ENCODE peak calls at places on chromosomes 4 and X, in nine cellular contexts. One of them, this sample, is unnamed.

GRCh38 chrX:86149089-86149488 is 838 bp downstream of the DACH2 start:
- DNase-seq in T1000: no peak
- DNase-seq in head of caudate nucleus: no peak
- DNase-seq in WTC11: no peak
- DNase-seq in A549: no peak
- DNase-seq in fibroblast of lung: no peak
- DNase-seq in activated naive CD4-positive, alpha-beta T cell treated with anti-CD3 and anti-CD28 coated beads, Interleukin-2, amount 50 U/mL, for 72 hours: no peak
- DNase-seq in stimulated activated CD4-positive, alpha-beta T cell treated with anti-CD3 and anti-CD28 coated beads, Interleukin-15, amount 100 ng/mL, for 24 hours: no peak
- DNase-seq in GM12891: no peak
- DNase-seq in this sample: no peak

GRCh38 chr4:3267576-3268394 is 18.8 kb downstream of the MSANTD1 start:
- DNase-seq in T1000: no peak
- DNase-seq in head of caudate nucleus: no peak
- DNase-seq in WTC11: peak
- DNase-seq in A549: no peak
- DNase-seq in fibroblast of lung: no peak
- DNase-seq in activated naive CD4-positive, alpha-beta T cell treated with anti-CD3 and anti-CD28 coated beads, Interleukin-2, amount 50 U/mL, for 72 hours: no peak
- DNase-seq in stimulated activated CD4-positive, alpha-beta T cell treated with anti-CD3 and anti-CD28 coated beads, Interleukin-15, amount 100 ng/mL, for 24 hours: no peak
- DNase-seq in GM12891: no peak
- DNase-seq in this sample: no peak

GRCh38 chr4:27789768-27790167 is 929.1 kb downstream of the STIM2 start:
- DNase-seq in T1000: no peak
- DNase-seq in head of caudate nucleus: no peak
- DNase-seq in WTC11: no peak
- DNase-seq in A549: no peak
- DNase-seq in fibroblast of lung: peak
- DNase-seq in activated naive CD4-positive, alpha-beta T cell treated with anti-CD3 and anti-CD28 coated beads, Interleukin-2, amount 50 U/mL, for 72 hours: no peak
- DNase-seq in stimulated activated CD4-positive, alpha-beta T cell treated with anti-CD3 and anti-CD28 coated beads, Interleukin-15, amount 100 ng/mL, for 24 hours: no peak
- DNase-seq in GM12891: no peak
- DNase-seq in this sample: no peak

GRCh38 chrX:84469226-84469625 is 33.0 kb downstream of the HDX start:
- DNase-seq in T1000: no peak
- DNase-seq in head of caudate nucleus: no peak
- DNase-seq in WTC11: no peak
- DNase-seq in A549: no peak
- DNase-seq in fibroblast of lung: peak
- DNase-seq in activated naive CD4-positive, alpha-beta T cell treated with anti-CD3 and anti-CD28 coated beads, Interleukin-2, amount 50 U/mL, for 72 hours: no peak
- DNase-seq in stimulated activated CD4-positive, alpha-beta T cell treated with anti-CD3 and anti-CD28 coated beads, Interleukin-15, amount 100 ng/mL, for 24 hours: no peak
- DNase-seq in GM12891: no peak
- DNase-seq in this sample: no peak

GRCh38 chrX:15956684-15957083 is 102.1 kb upstream of the AP1S2 start:
- DNase-seq in T1000: no peak
- DNase-seq in head of caudate nucleus: no peak
- DNase-seq in WTC11: no peak
- DNase-seq in A549: no peak
- DNase-seq in fibroblast of lung: peak
- DNase-seq in activated naive CD4-positive, alpha-beta T cell treated with anti-CD3 and anti-CD28 coated beads, Interleukin-2, amount 50 U/mL, for 72 hours: no peak
- DNase-seq in stimulated activated CD4-positive, alpha-beta T cell treated with anti-CD3 and anti-CD28 coated beads, Interleukin-15, amount 100 ng/mL, for 24 hours: no peak
- DNase-seq in GM12891: no peak
- DNase-seq in this sample: no peak

GRCh38 chr4:125773502-125773901 is 458.7 kb downstream of the FAT4 start:
- DNase-seq in T1000: no peak
- DNase-seq in head of caudate nucleus: no peak
- DNase-seq in WTC11: no peak
- DNase-seq in A549: no peak
- DNase-seq in fibroblast of lung: no peak
- DNase-seq in activated naive CD4-positive, alpha-beta T cell treated with anti-CD3 and anti-CD28 coated beads, Interleukin-2, amount 50 U/mL, for 72 hours: no peak
- DNase-seq in stimulated activated CD4-positive, alpha-beta T cell treated with anti-CD3 and anti-CD28 coated beads, Interleukin-15, amount 100 ng/mL, for 24 hours: no peak
- DNase-seq in GM12891: no peak
- DNase-seq in this sample: no peak

GRCh38 chrX:24110049-24110448 is 39.5 kb upstream of the ZFX start:
- DNase-seq in T1000: no peak
- DNase-seq in head of caudate nucleus: no peak
- DNase-seq in WTC11: no peak
- DNase-seq in A549: no peak
- DNase-seq in fibroblast of lung: no peak
- DNase-seq in activated naive CD4-positive, alpha-beta T cell treated with anti-CD3 and anti-CD28 coated beads, Interleukin-2, amount 50 U/mL, for 72 hours: no peak
- DNase-seq in stimulated activated CD4-positive, alpha-beta T cell treated with anti-CD3 and anti-CD28 coated beads, Interleukin-15, amount 100 ng/mL, for 24 hours: no peak
- DNase-seq in GM12891: no peak
- DNase-seq in this sample: no peak

GRCh38 chr4:137638934-137639333 is 106.6 kb upstream of the PCDH18 start:
- DNase-seq in T1000: no peak
- DNase-seq in head of caudate nucleus: no peak
- DNase-seq in WTC11: no peak
- DNase-seq in A549: no peak
- DNase-seq in fibroblast of lung: no peak
- DNase-seq in activated naive CD4-positive, alpha-beta T cell treated with anti-CD3 and anti-CD28 coated beads, Interleukin-2, amount 50 U/mL, for 72 hours: no peak
- DNase-seq in stimulated activated CD4-positive, alpha-beta T cell treated with anti-CD3 and anti-CD28 coated beads, Interleukin-15, amount 100 ng/mL, for 24 hours: no peak
- DNase-seq in GM12891: no peak
- DNase-seq in this sample: no peak

GRCh38 chr4:22339491-22339890 is 176.4 kb downstream of the ADGRA3 start:
- DNase-seq in T1000: no peak
- DNase-seq in head of caudate nucleus: peak
- DNase-seq in WTC11: no peak
- DNase-seq in A549: no peak
- DNase-seq in fibroblast of lung: no peak
- DNase-seq in activated naive CD4-positive, alpha-beta T cell treated with anti-CD3 and anti-CD28 coated beads, Interleukin-2, amount 50 U/mL, for 72 hours: no peak
- DNase-seq in stimulated activated CD4-positive, alpha-beta T cell treated with anti-CD3 and anti-CD28 coated beads, Interleukin-15, amount 100 ng/mL, for 24 hours: no peak
- DNase-seq in GM12891: no peak
- DNase-seq in this sample: no peak

GRCh38 chrX:16466640-16467432 is 183.1 kb upstream of the S100G start:
- DNase-seq in T1000: peak
- DNase-seq in head of caudate nucleus: no peak
- DNase-seq in WTC11: no peak
- DNase-seq in A549: no peak
- DNase-seq in fibroblast of lung: peak
- DNase-seq in activated naive CD4-positive, alpha-beta T cell treated with anti-CD3 and anti-CD28 coated beads, Interleukin-2, amount 50 U/mL, for 72 hours: no peak
- DNase-seq in stimulated activated CD4-positive, alpha-beta T cell treated with anti-CD3 and anti-CD28 coated beads, Interleukin-15, amount 100 ng/mL, for 24 hours: no peak
- DNase-seq in GM12891: no peak
- DNase-seq in this sample: no peak

GRCh38 chrX:275967-276587 is 5.1 kb upstream of the PLCXD1 start:
- DNase-seq in T1000: no peak
- DNase-seq in head of caudate nucleus: peak
- DNase-seq in WTC11: peak
- DNase-seq in A549: peak
- DNase-seq in fibroblast of lung: peak
- DNase-seq in activated naive CD4-positive, alpha-beta T cell treated with anti-CD3 and anti-CD28 coated beads, Interleukin-2, amount 50 U/mL, for 72 hours: peak
- DNase-seq in stimulated activated CD4-positive, alpha-beta T cell treated with anti-CD3 and anti-CD28 coated beads, Interleukin-15, amount 100 ng/mL, for 24 hours: peak
- DNase-seq in GM12891: peak
- DNase-seq in this sample: no peak

GRCh38 chr4:26005764-26006163 is 91.7 kb downstream of the SMIM20 start:
- DNase-seq in T1000: no peak
- DNase-seq in head of caudate nucleus: no peak
- DNase-seq in WTC11: no peak
- DNase-seq in A549: no peak
- DNase-seq in fibroblast of lung: no peak
- DNase-seq in activated naive CD4-positive, alpha-beta T cell treated with anti-CD3 and anti-CD28 coated beads, Interleukin-2, amount 50 U/mL, for 72 hours: no peak
- DNase-seq in stimulated activated CD4-positive, alpha-beta T cell treated with anti-CD3 and anti-CD28 coated beads, Interleukin-15, amount 100 ng/mL, for 24 hours: no peak
- DNase-seq in GM12891: no peak
- DNase-seq in this sample: no peak

GRCh38 chr4:113614414-113614813 is 147.1 kb downstream of the CAMK2D start:
- DNase-seq in T1000: no peak
- DNase-seq in head of caudate nucleus: no peak
- DNase-seq in WTC11: no peak
- DNase-seq in A549: no peak
- DNase-seq in fibroblast of lung: no peak
- DNase-seq in activated naive CD4-positive, alpha-beta T cell treated with anti-CD3 and anti-CD28 coated beads, Interleukin-2, amount 50 U/mL, for 72 hours: no peak
- DNase-seq in stimulated activated CD4-positive, alpha-beta T cell treated with anti-CD3 and anti-CD28 coated beads, Interleukin-15, amount 100 ng/mL, for 24 hours: no peak
- DNase-seq in GM12891: no peak
- DNase-seq in this sample: no peak

GRCh38 chrX:63652086-63652775 is 132.8 kb downstream of the ARHGEF9 start:
- DNase-seq in T1000: no peak
- DNase-seq in head of caudate nucleus: no peak
- DNase-seq in WTC11: no peak
- DNase-seq in A549: no peak
- DNase-seq in fibroblast of lung: no peak
- DNase-seq in activated naive CD4-positive, alpha-beta T cell treated with anti-CD3 and anti-CD28 coated beads, Interleukin-2, amount 50 U/mL, for 72 hours: no peak
- DNase-seq in stimulated activated CD4-positive, alpha-beta T cell treated with anti-CD3 and anti-CD28 coated beads, Interleukin-15, amount 100 ng/mL, for 24 hours: no peak
- DNase-seq in GM12891: no peak
- DNase-seq in this sample: no peak

GRCh38 chrX:145549476-145549875 is 268.2 kb upstream of the SLITRK2 start:
- DNase-seq in T1000: no peak
- DNase-seq in head of caudate nucleus: no peak
- DNase-seq in WTC11: no peak
- DNase-seq in A549: no peak
- DNase-seq in fibroblast of lung: no peak
- DNase-seq in activated naive CD4-positive, alpha-beta T cell treated with anti-CD3 and anti-CD28 coated beads, Interleukin-2, amount 50 U/mL, for 72 hours: no peak
- DNase-seq in stimulated activated CD4-positive, alpha-beta T cell treated with anti-CD3 and anti-CD28 coated beads, Interleukin-15, amount 100 ng/mL, for 24 hours: no peak
- DNase-seq in GM12891: no peak
- DNase-seq in this sample: no peak

GRCh38 chrX:8820910-8821527 is 19.8 kb upstream of the FAM9A start:
- DNase-seq in T1000: no peak
- DNase-seq in head of caudate nucleus: no peak
- DNase-seq in WTC11: peak
- DNase-seq in A549: no peak
- DNase-seq in fibroblast of lung: peak
- DNase-seq in activated naive CD4-positive, alpha-beta T cell treated with anti-CD3 and anti-CD28 coated beads, Interleukin-2, amount 50 U/mL, for 72 hours: no peak
- DNase-seq in stimulated activated CD4-positive, alpha-beta T cell treated with anti-CD3 and anti-CD28 coated beads, Interleukin-15, amount 100 ng/mL, for 24 hours: no peak
- DNase-seq in GM12891: no peak
- DNase-seq in this sample: no peak

GRCh38 chr4:40990202-40990898 is 224.0 kb downstream of the APBB2 start:
- DNase-seq in T1000: peak
- DNase-seq in head of caudate nucleus: no peak
- DNase-seq in WTC11: no peak
- DNase-seq in A549: peak
- DNase-seq in fibroblast of lung: peak
- DNase-seq in activated naive CD4-positive, alpha-beta T cell treated with anti-CD3 and anti-CD28 coated beads, Interleukin-2, amount 50 U/mL, for 72 hours: no peak
- DNase-seq in stimulated activated CD4-positive, alpha-beta T cell treated with anti-CD3 and anti-CD28 coated beads, Interleukin-15, amount 100 ng/mL, for 24 hours: no peak
- DNase-seq in GM12891: no peak
- DNase-seq in this sample: no peak

GRCh38 chrX:115068896-115069295 is 51.5 kb upstream of the IL13RA2 start:
- DNase-seq in T1000: no peak
- DNase-seq in head of caudate nucleus: no peak
- DNase-seq in WTC11: no peak
- DNase-seq in A549: no peak
- DNase-seq in fibroblast of lung: no peak
- DNase-seq in activated naive CD4-positive, alpha-beta T cell treated with anti-CD3 and anti-CD28 coated beads, Interleukin-2, amount 50 U/mL, for 72 hours: no peak
- DNase-seq in stimulated activated CD4-positive, alpha-beta T cell treated with anti-CD3 and anti-CD28 coated beads, Interleukin-15, amount 100 ng/mL, for 24 hours: no peak
- DNase-seq in GM12891: no peak
- DNase-seq in this sample: no peak

GRCh38 chr4:40478215-40478614 is 143.1 kb downstream of the CHRNA9 start:
- DNase-seq in T1000: no peak
- DNase-seq in head of caudate nucleus: no peak
- DNase-seq in WTC11: no peak
- DNase-seq in A549: no peak
- DNase-seq in fibroblast of lung: no peak
- DNase-seq in activated naive CD4-positive, alpha-beta T cell treated with anti-CD3 and anti-CD28 coated beads, Interleukin-2, amount 50 U/mL, for 72 hours: no peak
- DNase-seq in stimulated activated CD4-positive, alpha-beta T cell treated with anti-CD3 and anti-CD28 coated beads, Interleukin-15, amount 100 ng/mL, for 24 hours: no peak
- DNase-seq in GM12891: no peak
- DNase-seq in this sample: no peak

GRCh38 chrX:80578518-80579105 is 158.4 kb downstream of the TENT5D start:
- DNase-seq in T1000: no peak
- DNase-seq in head of caudate nucleus: peak
- DNase-seq in WTC11: no peak
- DNase-seq in A549: no peak
- DNase-seq in fibroblast of lung: peak
- DNase-seq in activated naive CD4-positive, alpha-beta T cell treated with anti-CD3 and anti-CD28 coated beads, Interleukin-2, amount 50 U/mL, for 72 hours: no peak
- DNase-seq in stimulated activated CD4-positive, alpha-beta T cell treated with anti-CD3 and anti-CD28 coated beads, Interleukin-15, amount 100 ng/mL, for 24 hours: no peak
- DNase-seq in GM12891: no peak
- DNase-seq in this sample: peak

GRCh38 chr4:54152846-54153600 is 53.1 kb downstream of the GSX2 start:
- DNase-seq in T1000: no peak
- DNase-seq in head of caudate nucleus: no peak
- DNase-seq in WTC11: no peak
- DNase-seq in A549: no peak
- DNase-seq in fibroblast of lung: peak
- DNase-seq in activated naive CD4-positive, alpha-beta T cell treated with anti-CD3 and anti-CD28 coated beads, Interleukin-2, amount 50 U/mL, for 72 hours: no peak
- DNase-seq in stimulated activated CD4-positive, alpha-beta T cell treated with anti-CD3 and anti-CD28 coated beads, Interleukin-15, amount 100 ng/mL, for 24 hours: no peak
- DNase-seq in GM12891: no peak
- DNase-seq in this sample: no peak

GRCh38 chr4:998096-998691 is 5.0 kb upstream of the SLC26A1 start:
- DNase-seq in T1000: no peak
- DNase-seq in head of caudate nucleus: no peak
- DNase-seq in WTC11: no peak
- DNase-seq in A549: no peak
- DNase-seq in fibroblast of lung: no peak
- DNase-seq in activated naive CD4-positive, alpha-beta T cell treated with anti-CD3 and anti-CD28 coated beads, Interleukin-2, amount 50 U/mL, for 72 hours: no peak
- DNase-seq in stimulated activated CD4-positive, alpha-beta T cell treated with anti-CD3 and anti-CD28 coated beads, Interleukin-15, amount 100 ng/mL, for 24 hours: no peak
- DNase-seq in GM12891: no peak
- DNase-seq in this sample: no peak

GRCh38 chr4:85842540-85842939 is 367.6 kb downstream of the ARHGAP24 start:
- DNase-seq in T1000: no peak
- DNase-seq in head of caudate nucleus: peak
- DNase-seq in WTC11: no peak
- DNase-seq in A549: no peak
- DNase-seq in fibroblast of lung: peak
- DNase-seq in activated naive CD4-positive, alpha-beta T cell treated with anti-CD3 and anti-CD28 coated beads, Interleukin-2, amount 50 U/mL, for 72 hours: no peak
- DNase-seq in stimulated activated CD4-positive, alpha-beta T cell treated with anti-CD3 and anti-CD28 coated beads, Interleukin-15, amount 100 ng/mL, for 24 hours: no peak
- DNase-seq in GM12891: no peak
- DNase-seq in this sample: peak

GRCh38 chrX:44063611-44064010 is 90.4 kb upstream of the NDP start:
- DNase-seq in T1000: no peak
- DNase-seq in head of caudate nucleus: no peak
- DNase-seq in WTC11: no peak
- DNase-seq in A549: no peak
- DNase-seq in fibroblast of lung: peak
- DNase-seq in activated naive CD4-positive, alpha-beta T cell treated with anti-CD3 and anti-CD28 coated beads, Interleukin-2, amount 50 U/mL, for 72 hours: no peak
- DNase-seq in stimulated activated CD4-positive, alpha-beta T cell treated with anti-CD3 and anti-CD28 coated beads, Interleukin-15, amount 100 ng/mL, for 24 hours: no peak
- DNase-seq in GM12891: no peak
- DNase-seq in this sample: no peak

GRCh38 chr4:77001907-77002306 is 52.4 kb downstream of the SEPTIN11 start:
- DNase-seq in T1000: no peak
- DNase-seq in head of caudate nucleus: no peak
- DNase-seq in WTC11: no peak
- DNase-seq in A549: no peak
- DNase-seq in fibroblast of lung: peak
- DNase-seq in activated naive CD4-positive, alpha-beta T cell treated with anti-CD3 and anti-CD28 coated beads, Interleukin-2, amount 50 U/mL, for 72 hours: no peak
- DNase-seq in stimulated activated CD4-positive, alpha-beta T cell treated with anti-CD3 and anti-CD28 coated beads, Interleukin-15, amount 100 ng/mL, for 24 hours: no peak
- DNase-seq in GM12891: no peak
- DNase-seq in this sample: no peak

GRCh38 chr4:137892134-137892533 is 350.0 kb downstream of the SLC7A11 start:
- DNase-seq in T1000: no peak
- DNase-seq in head of caudate nucleus: no peak
- DNase-seq in WTC11: no peak
- DNase-seq in A549: no peak
- DNase-seq in fibroblast of lung: peak
- DNase-seq in activated naive CD4-positive, alpha-beta T cell treated with anti-CD3 and anti-CD28 coated beads, Interleukin-2, amount 50 U/mL, for 72 hours: no peak
- DNase-seq in stimulated activated CD4-positive, alpha-beta T cell treated with anti-CD3 and anti-CD28 coated beads, Interleukin-15, amount 100 ng/mL, for 24 hours: no peak
- DNase-seq in GM12891: no peak
- DNase-seq in this sample: no peak

GRCh38 chr4:15907430-15907829 is 31.1 kb downstream of the FGFBP1 start:
- DNase-seq in T1000: no peak
- DNase-seq in head of caudate nucleus: no peak
- DNase-seq in WTC11: no peak
- DNase-seq in A549: no peak
- DNase-seq in fibroblast of lung: no peak
- DNase-seq in activated naive CD4-positive, alpha-beta T cell treated with anti-CD3 and anti-CD28 coated beads, Interleukin-2, amount 50 U/mL, for 72 hours: no peak
- DNase-seq in stimulated activated CD4-positive, alpha-beta T cell treated with anti-CD3 and anti-CD28 coated beads, Interleukin-15, amount 100 ng/mL, for 24 hours: no peak
- DNase-seq in GM12891: no peak
- DNase-seq in this sample: no peak

GRCh38 chrX:49921109-49921508 is 1.3 kb upstream of the CLCN5 start:
- DNase-seq in T1000: no peak
- DNase-seq in head of caudate nucleus: no peak
- DNase-seq in WTC11: no peak
- DNase-seq in A549: no peak
- DNase-seq in fibroblast of lung: no peak
- DNase-seq in activated naive CD4-positive, alpha-beta T cell treated with anti-CD3 and anti-CD28 coated beads, Interleukin-2, amount 50 U/mL, for 72 hours: no peak
- DNase-seq in stimulated activated CD4-positive, alpha-beta T cell treated with anti-CD3 and anti-CD28 coated beads, Interleukin-15, amount 100 ng/mL, for 24 hours: no peak
- DNase-seq in GM12891: no peak
- DNase-seq in this sample: no peak